ENCODE peak calls at places on chromosomes 12 and 14, in four cellular contexts. One of them, this sample, is unnamed.

GRCh38 chr14:39310071-39310470 is 76.4 kb downstream of the MIA2 start:
- DNase-seq in mucosa of descending colon: no peak
- DNase-seq in esophagus muscularis mucosa: no peak
- DNase-seq in keratinocyte: no peak
- DNase-seq in this sample: no peak

GRCh38 chr14:65846469-65846868 is 433.9 kb downstream of the FUT8 start:
- DNase-seq in mucosa of descending colon: no peak
- DNase-seq in esophagus muscularis mucosa: no peak
- DNase-seq in keratinocyte: no peak
- DNase-seq in this sample: no peak

GRCh38 chr14:21036746-21037145 is 2.1 kb upstream of the RNASE13 start:
- DNase-seq in mucosa of descending colon: no peak
- DNase-seq in esophagus muscularis mucosa: no peak
- DNase-seq in keratinocyte: no peak
- DNase-seq in this sample: no peak

GRCh38 chr12:64611430-64612286 is 1.4 kb downstream of the RASSF3 start:
- DNase-seq in mucosa of descending colon: peak; percentile 55
- DNase-seq in esophagus muscularis mucosa: no peak
- DNase-seq in keratinocyte: no peak
- DNase-seq in this sample: no peak

GRCh38 chr12:73612571-73612970 is 925.1 kb upstream of the ATXN7L3B start:
- DNase-seq in mucosa of descending colon: no peak
- DNase-seq in esophagus muscularis mucosa: no peak
- DNase-seq in keratinocyte: no peak
- DNase-seq in this sample: no peak

GRCh38 chr12:124804011-124804621 is 59.5 kb downstream of the SCARB1 start:
- DNase-seq in mucosa of descending colon: no peak
- DNase-seq in esophagus muscularis mucosa: no peak
- DNase-seq in keratinocyte: no peak
- DNase-seq in this sample: no peak

GRCh38 chr14:76574416-76574815 is 186.9 kb upstream of the VASH1 start:
- DNase-seq in mucosa of descending colon: no peak
- DNase-seq in esophagus muscularis mucosa: no peak
- DNase-seq in keratinocyte: no peak
- DNase-seq in this sample: no peak

GRCh38 chr12:126789963-126790362 is 1477.0 kb upstream of the TMEM132C start:
- DNase-seq in mucosa of descending colon: no peak
- DNase-seq in esophagus muscularis mucosa: peak; percentile 74
- DNase-seq in keratinocyte: no peak
- DNase-seq in this sample: peak; percentile 56

GRCh38 chr12:78096909-78097597 is 266.4 kb downstream of the NAV3 start:
- DNase-seq in mucosa of descending colon: no peak
- DNase-seq in esophagus muscularis mucosa: no peak
- DNase-seq in keratinocyte: no peak
- DNase-seq in this sample: no peak

GRCh38 chr12:50659690-50660424 is 104.0 kb upstream of the ATF1 start:
- DNase-seq in mucosa of descending colon: peak; percentile 59
- DNase-seq in esophagus muscularis mucosa: no peak
- DNase-seq in keratinocyte: no peak
- DNase-seq in this sample: no peak

GRCh38 chr12:131147894-131148293 is 194.2 kb downstream of the ADGRD1 start:
- DNase-seq in mucosa of descending colon: peak; percentile 44
- DNase-seq in esophagus muscularis mucosa: no peak
- DNase-seq in keratinocyte: no peak
- DNase-seq in this sample: no peak

GRCh38 chr12:108805136-108805535 is 52.2 kb downstream of the SSH1 start:
- DNase-seq in mucosa of descending colon: no peak
- DNase-seq in esophagus muscularis mucosa: no peak
- DNase-seq in keratinocyte: no peak
- DNase-seq in this sample: no peak

GRCh38 chr12:45439039-45439438 is 223.1 kb downstream of the ANO6 start:
- DNase-seq in mucosa of descending colon: no peak
- DNase-seq in esophagus muscularis mucosa: peak; percentile 70
- DNase-seq in keratinocyte: no peak
- DNase-seq in this sample: no peak

GRCh38 chr14:104863923-104864266 is 1.2 kb upstream of the CEP170B start:
- DNase-seq in mucosa of descending colon: no peak
- DNase-seq in esophagus muscularis mucosa: no peak
- DNase-seq in keratinocyte: no peak
- DNase-seq in this sample: no peak

GRCh38 chr12:88746386-88746785 is 166.1 kb upstream of the KITLG start:
- DNase-seq in mucosa of descending colon: no peak
- DNase-seq in esophagus muscularis mucosa: no peak
- DNase-seq in keratinocyte: no peak
- DNase-seq in this sample: no peak

GRCh38 chr14:71773900-71774481 is 158.2 kb upstream of the RGS6 start:
- DNase-seq in mucosa of descending colon: no peak
- DNase-seq in esophagus muscularis mucosa: no peak
- DNase-seq in keratinocyte: peak; percentile 4
- DNase-seq in this sample: no peak

GRCh38 chr12:69985656-69986055 is 160.6 kb downstream of the MYRFL start:
- DNase-seq in mucosa of descending colon: peak; percentile 56
- DNase-seq in esophagus muscularis mucosa: no peak
- DNase-seq in keratinocyte: no peak
- DNase-seq in this sample: no peak

GRCh38 chr12:6532927-6533652 is 1.2 kb upstream of the GAPDH start:
- DNase-seq in mucosa of descending colon: peak; percentile 77
- DNase-seq in esophagus muscularis mucosa: peak; percentile 94
- DNase-seq in keratinocyte: no peak
- DNase-seq in this sample: peak; percentile 89

GRCh38 chr12:57008113-57008687 is 1.9 kb upstream of the ZBTB39 start:
- DNase-seq in mucosa of descending colon: peak; percentile 25
- DNase-seq in esophagus muscularis mucosa: no peak
- DNase-seq in keratinocyte: no peak
- DNase-seq in this sample: no peak

GRCh38 chr14:71582705-71583104 is 349.5 kb upstream of the RGS6 start:
- DNase-seq in mucosa of descending colon: no peak
- DNase-seq in esophagus muscularis mucosa: no peak
- DNase-seq in keratinocyte: no peak
- DNase-seq in this sample: no peak

GRCh38 chr12:125239563-125239962 is 174.3 kb downstream of the AACS start:
- DNase-seq in mucosa of descending colon: no peak
- DNase-seq in esophagus muscularis mucosa: no peak
- DNase-seq in keratinocyte: no peak
- DNase-seq in this sample: no peak

GRCh38 chr12:115572440-115572839 is 705.1 kb downstream of the MED13L start:
- DNase-seq in mucosa of descending colon: no peak
- DNase-seq in esophagus muscularis mucosa: no peak
- DNase-seq in keratinocyte: no peak
- DNase-seq in this sample: no peak

GRCh38 chr12:601976-602699 is 61.1 kb downstream of the NINJ2 start:
- DNase-seq in mucosa of descending colon: no peak
- DNase-seq in esophagus muscularis mucosa: no peak
- DNase-seq in keratinocyte: no peak
- DNase-seq in this sample: no peak

GRCh38 chr14:31596691-31597090 is 35.5 kb downstream of the NUBPL start:
- DNase-seq in mucosa of descending colon: no peak
- DNase-seq in esophagus muscularis mucosa: no peak
- DNase-seq in keratinocyte: no peak
- DNase-seq in this sample: no peak

GRCh38 chr12:12294215-12295005 is 27.6 kb upstream of the LRP6 start:
- DNase-seq in mucosa of descending colon: no peak
- DNase-seq in esophagus muscularis mucosa: no peak
- DNase-seq in keratinocyte: no peak
- DNase-seq in this sample: no peak

GRCh38 chr12:16568873-16569272 is 37.1 kb downstream of the LMO3 start:
- DNase-seq in mucosa of descending colon: no peak
- DNase-seq in esophagus muscularis mucosa: no peak
- DNase-seq in keratinocyte: no peak
- DNase-seq in this sample: no peak

GRCh38 chr12:3293446-3294161 is 197.4 kb upstream of the PRMT8 start:
- DNase-seq in mucosa of descending colon: no peak
- DNase-seq in esophagus muscularis mucosa: no peak
- DNase-seq in keratinocyte: no peak
- DNase-seq in this sample: no peak

GRCh38 chr12:104462931-104463339 is 6.2 kb downstream of the CHST11 start:
- DNase-seq in mucosa of descending colon: no peak
- DNase-seq in esophagus muscularis mucosa: no peak
- DNase-seq in keratinocyte: no peak
- DNase-seq in this sample: no peak

GRCh38 chr12:2779281-2779680 is 15.5 kb upstream of the FKBP4 start:
- DNase-seq in mucosa of descending colon: peak; percentile 48
- DNase-seq in esophagus muscularis mucosa: no peak
- DNase-seq in keratinocyte: no peak
- DNase-seq in this sample: no peak

GRCh38 chr12:87728936-87729593 is 300.1 kb downstream of the C12orf50 start:
- DNase-seq in mucosa of descending colon: no peak
- DNase-seq in esophagus muscularis mucosa: no peak
- DNase-seq in keratinocyte: no peak
- DNase-seq in this sample: no peak

GRCh38 chr12:53299101-53299453 is 418 bp upstream of the MYG1 start:
- DNase-seq in mucosa of descending colon: peak; percentile 24
- DNase-seq in esophagus muscularis mucosa: no peak
- DNase-seq in keratinocyte: no peak
- DNase-seq in this sample: no peak
- TF ChIP-seq CTCF in mucosa of descending colon: no peak
- TF ChIP-seq CTCF in esophagus muscularis mucosa: no peak
- TF ChIP-seq CTCF in keratinocyte: no peak
- TF ChIP-seq CTCF in this sample: no peak

DNA sequence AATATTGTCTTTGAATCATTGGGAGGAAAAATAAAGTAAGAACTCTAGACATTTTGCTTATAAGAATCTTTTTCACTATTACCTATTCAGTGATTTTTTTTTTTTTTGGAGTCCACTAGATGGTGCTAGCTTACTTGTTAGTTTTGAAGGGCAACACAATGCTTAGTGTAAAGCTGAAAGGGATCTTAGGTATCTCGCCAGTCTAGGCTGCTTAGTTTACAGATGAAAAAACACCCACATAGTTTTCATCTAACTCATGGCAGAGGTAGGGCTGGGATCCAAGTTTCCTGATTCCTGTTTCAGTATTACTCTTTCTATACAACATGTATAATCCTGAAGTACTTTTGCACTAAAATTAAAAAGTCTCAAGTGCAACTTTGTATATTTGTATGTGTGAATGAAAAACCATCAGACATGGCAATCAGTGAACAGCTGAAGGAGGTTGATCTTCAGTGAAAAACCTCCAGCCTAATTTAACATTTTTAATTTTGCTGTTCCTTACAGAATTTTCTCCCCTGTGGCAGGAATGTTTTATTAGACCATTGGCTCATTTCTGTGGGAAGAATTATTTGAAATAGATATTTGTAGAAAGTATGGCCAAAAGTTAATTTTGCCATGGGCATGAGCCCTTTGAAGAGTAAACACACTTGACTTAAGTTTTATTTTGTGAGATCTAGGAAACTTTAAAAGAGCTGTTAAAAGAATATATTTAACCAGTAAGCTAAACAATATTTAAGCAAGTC is 40.7 kb downstream of the LRRIQ1 start:
- DNase-seq in mucosa of descending colon: no peak
- DNase-seq in esophagus muscularis mucosa: no peak
- DNase-seq in keratinocyte: peak; percentile 52
- DNase-seq in this sample: no peak
- TF ChIP-seq CTCF in mucosa of descending colon: no peak
- TF ChIP-seq CTCF in esophagus muscularis mucosa: peak; percentile 20
- TF ChIP-seq CTCF in keratinocyte: peak; percentile 41
- TF ChIP-seq CTCF in this sample: peak; percentile 66

GRCh38 chr14:73494593-73494992 is 3.9 kb downstream of the RIOX1 start:
- DNase-seq in mucosa of descending colon: no peak
- DNase-seq in esophagus muscularis mucosa: no peak
- DNase-seq in keratinocyte: no peak
- DNase-seq in this sample: no peak

GRCh38 chr14:73503648-73504047 is 12.9 kb downstream of the RIOX1 start:
- DNase-seq in mucosa of descending colon: no peak
- DNase-seq in esophagus muscularis mucosa: no peak
- DNase-seq in keratinocyte: no peak
- DNase-seq in this sample: no peak

GRCh38 chr14:73502017-73502619 is 11.4 kb downstream of the RIOX1 start:
- DNase-seq in mucosa of descending colon: no peak
- DNase-seq in esophagus muscularis mucosa: no peak
- DNase-seq in keratinocyte: no peak
- DNase-seq in this sample: no peak

GRCh38 chr14:73500360-73500759 is 9.6 kb downstream of the RIOX1 start:
- DNase-seq in mucosa of descending colon: no peak
- DNase-seq in esophagus muscularis mucosa: no peak
- DNase-seq in keratinocyte: no peak
- DNase-seq in this sample: no peak
- TF ChIP-seq CTCF in mucosa of descending colon: no peak
- TF ChIP-seq CTCF in esophagus muscularis mucosa: no peak
- TF ChIP-seq CTCF in keratinocyte: no peak
- TF ChIP-seq CTCF in this sample: no peak

GRCh38 chr12:39587247-39587646 is 32.4 kb downstream of the ABCD2 start:
- DNase-seq in mucosa of descending colon: peak; percentile 12
- DNase-seq in esophagus muscularis mucosa: no peak
- DNase-seq in keratinocyte: no peak
- DNase-seq in this sample: no peak
- TF ChIP-seq CTCF in mucosa of descending colon: no peak
- TF ChIP-seq CTCF in esophagus muscularis mucosa: no peak
- TF ChIP-seq CTCF in keratinocyte: peak; percentile 26
- TF ChIP-seq CTCF in this sample: peak; percentile 19

GRCh38 chr12:17642340-17642650 is 447.7 kb downstream of the RERGL start:
- DNase-seq in mucosa of descending colon: no peak
- DNase-seq in esophagus muscularis mucosa: no peak
- DNase-seq in keratinocyte: no peak
- DNase-seq in this sample: no peak
- TF ChIP-seq CTCF in mucosa of descending colon: no peak
- TF ChIP-seq CTCF in esophagus muscularis mucosa: no peak
- TF ChIP-seq CTCF in keratinocyte: no peak
- TF ChIP-seq CTCF in this sample: no peak

GRCh38 chr14:94372021-94372605 is 16.3 kb downstream of the SERPINA1 start:
- DNase-seq in mucosa of descending colon: no peak
- DNase-seq in esophagus muscularis mucosa: no peak
- DNase-seq in keratinocyte: no peak
- DNase-seq in this sample: no peak
- TF ChIP-seq CTCF in mucosa of descending colon: no peak
- TF ChIP-seq CTCF in esophagus muscularis mucosa: no peak
- TF ChIP-seq CTCF in keratinocyte: peak; percentile 17
- TF ChIP-seq CTCF in this sample: no peak

DNA sequence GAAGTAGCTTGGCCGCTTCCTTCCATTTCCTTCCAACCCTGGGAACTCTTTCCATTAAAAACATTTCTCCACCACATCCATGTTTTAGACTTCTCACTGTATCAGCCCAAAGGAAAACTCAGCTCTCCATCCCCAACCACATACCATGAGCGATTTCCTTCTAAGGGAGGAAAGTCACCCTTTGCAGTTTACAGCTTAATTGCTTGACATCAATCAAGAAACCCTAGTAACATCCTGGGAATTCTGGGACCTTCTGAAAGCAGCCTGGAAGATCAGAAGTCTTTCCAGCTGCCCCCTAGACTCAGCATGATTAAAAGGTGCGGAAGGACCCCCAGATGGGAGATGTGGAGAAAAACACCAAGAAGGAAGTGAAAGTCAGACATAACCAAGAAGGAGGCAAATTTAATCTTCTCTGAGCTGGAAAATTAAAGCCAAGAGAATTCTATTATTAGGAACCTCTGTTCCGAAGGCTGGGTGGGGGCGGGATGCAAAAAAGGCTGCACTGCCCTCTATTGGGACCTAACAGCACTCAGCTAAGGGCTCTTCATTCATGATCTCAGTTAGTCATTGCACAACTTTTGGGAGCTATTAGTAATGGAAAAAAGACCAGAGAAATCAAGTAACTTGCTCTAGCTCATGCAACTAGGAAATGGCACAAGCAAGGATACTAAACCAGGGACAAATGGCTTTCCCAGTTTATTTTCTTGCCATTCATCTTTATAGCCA is 73.2 kb upstream of the PLXNC1 start:
- DNase-seq in mucosa of descending colon: peak; percentile 40
- DNase-seq in esophagus muscularis mucosa: no peak
- DNase-seq in keratinocyte: no peak
- DNase-seq in this sample: no peak
- TF ChIP-seq CTCF in mucosa of descending colon: no peak
- TF ChIP-seq CTCF in esophagus muscularis mucosa: peak; percentile 71
- TF ChIP-seq CTCF in keratinocyte: peak; percentile 78
- TF ChIP-seq CTCF in this sample: peak; percentile 80

This sample was measured in osteocyte.